ENCODE peak calls at places on chromosomes 11 and 22, in six cellular contexts. Z, H, B, J, U and F are unnamed samples.
A peak's percentile ranks its signal among the peaks of the same experiment; 100 is the strongest.

GRCh38 chr11:61669417-61669816 is 10.8 kb upstream of the DAGLA start:
- DNase-seq in B (no peak), U (no peak), H (no peak), J (no peak), Z (no peak), F (no peak)

GRCh38 chr22:30733081-30733680 is 38.5 kb downstream of the OSBP2 start:
- DNase-seq in U (no peak), J (no peak), B (no peak), Z (no peak), H (no peak), F (peak; percentile 63)

GRCh38 chr22:49704345-49705215 is 123.1 kb downstream of the BRD1 start:
- DNase-seq in U (no peak), H (no peak), J (peak; percentile 84), B (no peak), Z (no peak), F (no peak)

GRCh38 chr11:118304227-118304808 is at the start of gene CD3E:
- DNase-seq in J (no peak), H (no peak), U (peak; percentile 80), B (no peak), Z (no peak), F (no peak)

GRCh38 chr11:1574256-1575242 is 2.5 kb upstream of the DUSP8 start:
- DNase-seq in U (peak; percentile 81), J (peak; percentile 89), Z (peak; percentile 49), B (peak; percentile 87), H (peak; percentile 64), F (peak; percentile 17)

GRCh38 chr11:104198576-104198975 is 34.6 kb upstream of the PDGFD start:
- DNase-seq in U (no peak), Z (no peak), B (no peak), H (no peak), J (no peak), F (peak; percentile 49)

GRCh38 chr11:64865286-64866172 is 12.9 kb downstream of the EHD1 start:
- DNase-seq in Z (no peak), U (peak; percentile 78), H (no peak), J (no peak), B (no peak), F (peak; percentile 95)

GRCh38 chr11:119831011-119831410 is 102.0 kb upstream of the NECTIN1 start:
- DNase-seq in J (no peak), B (no peak), Z (no peak), U (no peak), H (no peak), F (no peak)

GRCh38 chr11:44624761-44625221 is 59.3 kb downstream of the CD82 start:
- DNase-seq in J (no peak), H (no peak), Z (no peak), U (peak; percentile 36), B (no peak), F (no peak)

GRCh38 chr11:46417711-46418110 is 26.1 kb upstream of the CHRM4 start:
- DNase-seq in J (no peak), H (no peak), B (no peak), Z (no peak), U (no peak), F (no peak)

GRCh38 chr11:126111458-126112116 is 48.9 kb upstream of the CDON start:
- DNase-seq in J (peak; percentile 84), Z (peak; percentile 15), B (no peak), H (no peak), U (no peak), F (no peak)

GRCh38 chr11:61975638-61976419 is 8.4 kb upstream of the FTH1 start:
- DNase-seq in U (no peak), J (no peak), Z (no peak), B (no peak), H (no peak), F (no peak)

GRCh38 chr22:24430431-24431308 is 3.3 kb downstream of the ADORA2A start:
- DNase-seq in H (no peak), B (no peak), Z (no peak), J (no peak), U (no peak), F (no peak)

GRCh38 chr11:45073575-45074225 is 72.7 kb upstream of the PRDM11 start:
- DNase-seq in U (no peak), B (no peak), J (no peak), H (no peak), Z (no peak), F (no peak)

GRCh38 chr11:93005239-93005638 is 35.8 kb downstream of the MTNR1B start:
- DNase-seq in J (no peak), H (peak; percentile 20), U (no peak), Z (no peak), B (no peak), F (peak; percentile 49)

GRCh38 chr22:21064917-21065864 is 19.4 kb downstream of the LRRC74B start:
- DNase-seq in H (no peak), J (no peak), Z (no peak), B (no peak), U (no peak), F (no peak)

GRCh38 chr11:118488480-118489109 is 38.7 kb upstream of the TTC36 start:
- DNase-seq in J (peak; percentile 74), U (peak; percentile 85), B (peak; percentile 95), Z (peak; percentile 47), H (peak; percentile 81), F (peak; percentile 82)

GRCh38 chr11:107545101-107545514 is 20.4 kb downstream of the ALKBH8 start:
- DNase-seq in Z (no peak), J (no peak), H (peak; percentile 54), U (no peak), B (peak; percentile 96), F (peak; percentile 68)

GRCh38 chr11:113237261-113237660 is 77.1 kb upstream of the TTC12 start:
- DNase-seq in H (no peak), Z (no peak), J (no peak), B (no peak), U (no peak), F (no peak)

GRCh38 chr11:16881074-16881709 is 133.0 kb downstream of the PLEKHA7 start:
- DNase-seq in B (no peak), Z (no peak), U (no peak), J (no peak), H (no peak), F (peak; percentile 69)

GRCh38 chr11:17921620-17922473 is 91.0 kb downstream of the SERGEF start:
- DNase-seq in B (no peak), U (no peak), J (no peak), Z (no peak), H (no peak), F (peak; percentile 85)

GRCh38 chr11:60498853-60499252 is 6.3 kb downstream of the MS4A12 start:
- DNase-seq in H (no peak), B (no peak), J (no peak), U (no peak), Z (no peak), F (no peak)

GRCh38 chr22:28955817-28956216 is 72.4 kb downstream of the ZNRF3 start:
- DNase-seq in U (peak; percentile 88), J (no peak), H (peak; percentile 82), B (no peak), Z (no peak), F (peak; percentile 14)

GRCh38 chr22:19503869-19504268 is 20.3 kb downstream of the CLDN5 start:
- DNase-seq in Z (no peak), J (no peak), U (no peak), B (no peak), H (no peak), F (no peak)